ENCODE peak calls at places on chromosome 6, in six cellular contexts. U is OCI-LY7, B is left ventricle myocardium inferior, X is A549, A is AG04450, J is ascending aorta. L is an unnamed sample.

GRCh38 chr6:166381733-166382499 is 824 bp downstream of the MPC1 start:
- DNase-seq in U (peak), B (peak), X (peak), A (no peak), J (peak), L (peak)

GRCh38 chr6:105992315-105992961 is 93.7 kb upstream of the PRDM1 start:
- DNase-seq in U (peak), B (peak), X (peak), A (no peak), J (peak), L (peak)

GRCh38 chr6:157263146-157263545 is 60.2 kb downstream of the TMEM242 start:
- DNase-seq in U (no peak), B (no peak), X (no peak), A (no peak), J (no peak), L (no peak)

GRCh38 chr6:119978274-119978889 is 628.8 kb upstream of the MAN1A1 start:
- DNase-seq in U (peak), B (no peak), X (no peak), A (no peak), J (no peak), L (peak)

GRCh38 chr6:132391391-132392291 is 9.6 kb downstream of the MOXD1 start:
- DNase-seq in U (no peak), B (peak), X (no peak), A (peak), J (no peak), L (peak)

GRCh38 chr6:142944126-142945066 is 580 bp downstream of the HIVEP2 start:
- DNase-seq in U (peak), B (peak), X (peak), A (peak), J (peak), L (peak)

GRCh38 chr6:69680302-69680701 is 116.5 kb downstream of the LMBRD1 start:
- DNase-seq in U (no peak), B (no peak), X (no peak), A (no peak), J (no peak), L (no peak)

GRCh38 chr6:141562181-141562800 is 570.4 kb upstream of the GJE1 start:
- DNase-seq in U (no peak), B (peak), X (no peak), A (no peak), J (peak), L (no peak)

GRCh38 chr6:5141046-5141445 is 55.9 kb downstream of the PPP1R3G start:
- DNase-seq in U (no peak), B (no peak), X (no peak), A (no peak), J (no peak), L (no peak)

GRCh38 chr6:150456902-150457643 is 88.3 kb downstream of the IYD start:
- DNase-seq in U (no peak), B (no peak), X (no peak), A (no peak), J (no peak), L (no peak)

GRCh38 chr6:118993803-118994231 is 58.9 kb upstream of the MCM9 start:
- DNase-seq in U (no peak), B (no peak), X (no peak), A (no peak), J (no peak), L (no peak)

GRCh38 chr6:111610548-111611172 is 5.0 kb upstream of the TRAF3IP2 start:
- DNase-seq in U (no peak), B (no peak), X (no peak), A (no peak), J (no peak), L (no peak)

GRCh38 chr6:162964703-162965140 is 236.9 kb downstream of the PACRG start:
- DNase-seq in U (no peak), B (peak), X (no peak), A (peak), J (no peak), L (peak)

GRCh38 chr6:158290659-158291058 is 21.6 kb upstream of the TULP4 start:
- DNase-seq in U (peak), B (no peak), X (no peak), A (no peak), J (no peak), L (no peak)

GRCh38 chr6:73739097-73739496 is 43.1 kb downstream of the CD109 start:
- DNase-seq in U (peak), B (no peak), X (peak), A (peak), J (no peak), L (peak)

GRCh38 chr6:113447088-113447831 is 409.9 kb upstream of the MARCKS start:
- DNase-seq in U (no peak), B (no peak), X (no peak), A (peak), J (no peak), L (peak)

GRCh38 chr6:81806793-81807565 is 54.5 kb upstream of the TENT5A start:
- DNase-seq in U (no peak), B (no peak), X (no peak), A (no peak), J (no peak), L (peak)

GRCh38 chr6:53691252-53691651 is 25.7 kb upstream of the KLHL31 start:
- DNase-seq in U (no peak), B (no peak), X (no peak), A (no peak), J (no peak), L (no peak)

GRCh38 chr6:152096863-152097496 is 289.5 kb downstream of the ESR1 start:
- DNase-seq in U (no peak), B (no peak), X (no peak), A (peak), J (no peak), L (peak)

GRCh38 chr6:168934856-168935627 is 318.6 kb downstream of the THBS2 start:
- DNase-seq in U (no peak), B (no peak), X (no peak), A (no peak), J (no peak), L (no peak)

GRCh38 chr6:155771822-155772221 is 316.2 kb upstream of the NOX3 start:
- DNase-seq in U (peak), B (no peak), X (no peak), A (no peak), J (no peak), L (no peak)

GRCh38 chr6:117078624-117079023 is 186.7 kb upstream of the VGLL2 start:
- DNase-seq in U (no peak), B (no peak), X (no peak), A (no peak), J (no peak), L (no peak)

GRCh38 chr6:39755231-39755630 is 30.0 kb upstream of the KIF6 start:
- DNase-seq in U (no peak), B (no peak), X (no peak), A (no peak), J (no peak), L (no peak)

GRCh38 chr6:30828027-30828962 is 56.0 kb upstream of the DDR1 start:
- DNase-seq in U (peak), B (peak), X (peak), A (peak), J (peak), L (peak)

GRCh38 chr6:112744827-112745226 is 397.7 kb downstream of the RFPL4B start:
- DNase-seq in U (no peak), B (no peak), X (no peak), A (no peak), J (no peak), L (no peak)

GRCh38 chr6:36029464-36029863 is 1.9 kb downstream of the MAPK14 start:
- DNase-seq in U (no peak), B (no peak), X (no peak), A (peak), J (no peak), L (no peak)

GRCh38 chr6:11366934-11367637 is 134.6 kb upstream of the NEDD9 start:
- DNase-seq in U (no peak), B (no peak), X (no peak), A (no peak), J (no peak), L (no peak)

GRCh38 chr6:168377481-168377850 is 57.9 kb upstream of the DACT2 start:
- DNase-seq in U (no peak), B (peak), X (no peak), A (no peak), J (no peak), L (no peak)

GRCh38 chr6:38393986-38394385 is 245.7 kb downstream of the BTBD9 start:
- DNase-seq in U (no peak), B (no peak), X (no peak), A (no peak), J (no peak), L (no peak)

GRCh38 chr6:38149526-38149925 is 330.0 kb downstream of the ZFAND3 start:
- DNase-seq in U (no peak), B (no peak), X (no peak), A (no peak), J (no peak), L (no peak)

GRCh38 chr6:15207923-15208322 is 37.9 kb upstream of the JARID2 start:
- DNase-seq in U (no peak), B (no peak), X (no peak), A (no peak), J (no peak), L (no peak)

GRCh38 chr6:69775941-69776340 is 20.9 kb downstream of the LMBRD1 start:
- DNase-seq in U (no peak), B (no peak), X (no peak), A (no peak), J (no peak), L (no peak)

GRCh38 chr6:108250240-108250866 is 10.5 kb downstream of the SNX3 start:
- DNase-seq in U (peak), B (no peak), X (no peak), A (no peak), J (no peak), L (no peak)

GRCh38 chr6:169968541-169969270 is 217.3 kb downstream of the ERMARD start:
- DNase-seq in U (no peak), B (no peak), X (no peak), A (no peak), J (peak), L (no peak)

GRCh38 chr6:15522427-15522826 is 140.4 kb downstream of the DTNBP1 start:
- DNase-seq in U (no peak), B (no peak), X (no peak), A (no peak), J (peak), L (no peak)

GRCh38 chr6:52511572-52512151 is 65.2 kb downstream of the TRAM2 start:
- DNase-seq in U (no peak), B (no peak), X (no peak), A (no peak), J (no peak), L (no peak)

GRCh38 chr6:71321344-71321743 is 32.7 kb downstream of the OGFRL1 start:
- DNase-seq in U (no peak), B (no peak), X (no peak), A (no peak), J (no peak), L (no peak)

GRCh38 chr6:98037571-98037970 is 754.6 kb upstream of the MMS22L start:
- DNase-seq in U (no peak), B (no peak), X (no peak), A (no peak), J (no peak), L (no peak)

GRCh38 chr6:98039443-98039842 is 756.4 kb upstream of the MMS22L start:
- DNase-seq in U (no peak), B (no peak), X (no peak), A (no peak), J (no peak), L (no peak)

GRCh38 chr6:98041072-98041471 is 758.1 kb upstream of the MMS22L start:
- DNase-seq in U (no peak), B (no peak), X (no peak), A (no peak), J (no peak), L (no peak)

GRCh38 chr6:98041921-98042320 is 758.9 kb upstream of the MMS22L start:
- DNase-seq in U (no peak), B (no peak), X (no peak), A (no peak), J (no peak), L (no peak)

DNA sequence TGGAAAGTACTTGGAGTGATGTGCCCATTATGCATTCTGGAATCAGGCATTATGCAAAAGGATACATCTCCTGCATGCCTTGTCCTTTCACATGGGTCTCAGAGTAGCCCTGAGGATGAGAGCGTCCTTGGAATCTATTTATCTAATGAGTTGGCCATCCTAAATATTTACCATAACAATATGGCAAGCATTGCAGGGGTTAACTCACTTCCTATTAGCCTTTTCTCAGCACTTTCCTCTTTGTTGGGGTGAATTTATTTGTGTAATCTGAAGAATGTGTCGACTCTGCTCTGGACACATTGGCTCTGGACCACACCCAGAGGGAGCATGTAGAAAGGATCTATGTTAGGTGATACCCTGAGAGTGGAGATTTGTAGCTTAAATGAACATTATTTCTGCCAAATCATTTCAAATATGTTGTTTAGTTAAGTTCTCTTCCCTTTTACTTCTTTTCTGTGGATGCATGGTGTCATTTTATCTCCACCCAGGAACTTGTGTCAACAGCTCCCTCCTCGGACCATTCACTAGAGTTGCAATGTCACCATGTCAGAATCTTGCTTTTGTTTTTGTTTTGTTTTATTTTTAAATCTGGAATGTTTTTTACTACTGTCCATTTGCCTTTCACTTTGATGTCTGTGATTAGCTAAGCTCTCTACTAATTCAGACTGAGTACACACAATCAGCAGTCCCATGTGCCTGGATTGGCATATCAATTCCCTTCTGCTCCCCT is 757.0 kb upstream of the MMS22L start:
- DNase-seq in U (no peak), B (no peak), X (no peak), A (no peak), J (no peak), L (no peak)
- TF ChIP-seq CTCF in U (peak), B (peak), X (no peak), A (no peak), J (no peak), L (no peak)

GRCh38 chr6:41059569-41059968 is 6.6 kb downstream of the APOBEC2 start:
- DNase-seq in U (no peak), B (no peak), X (no peak), A (no peak), J (no peak), L (peak)
- H3K27ac ChIP-seq in U (no peak), B (peak), X (no peak), A (no peak), J (no peak), L (no peak)

GRCh38 chr6:107180114-107180513 is 64.8 kb upstream of the BEND3 start:
- DNase-seq in U (no peak), B (no peak), X (no peak), A (no peak), J (no peak), L (no peak)

GRCh38 chr6:107173779-107174178 is 58.5 kb upstream of the BEND3 start:
- DNase-seq in U (no peak), B (no peak), X (no peak), A (no peak), J (no peak), L (no peak)

GRCh38 chr6:107179004-107179403 is 63.7 kb upstream of the BEND3 start:
- DNase-seq in U (peak), B (no peak), X (no peak), A (no peak), J (no peak), L (no peak)
- TF ChIP-seq CTCF in U (peak), B (no peak), X (peak), A (peak), J (no peak), L (peak)

GRCh38 chr6:139888691-139889122 is 514.3 kb upstream of the CITED2 start:
- DNase-seq in U (no peak), B (no peak), X (no peak), A (no peak), J (no peak), L (no peak)
- H3K27ac ChIP-seq in U (no peak), B (no peak), X (no peak), A (no peak), J (no peak), L (no peak)

DNA sequence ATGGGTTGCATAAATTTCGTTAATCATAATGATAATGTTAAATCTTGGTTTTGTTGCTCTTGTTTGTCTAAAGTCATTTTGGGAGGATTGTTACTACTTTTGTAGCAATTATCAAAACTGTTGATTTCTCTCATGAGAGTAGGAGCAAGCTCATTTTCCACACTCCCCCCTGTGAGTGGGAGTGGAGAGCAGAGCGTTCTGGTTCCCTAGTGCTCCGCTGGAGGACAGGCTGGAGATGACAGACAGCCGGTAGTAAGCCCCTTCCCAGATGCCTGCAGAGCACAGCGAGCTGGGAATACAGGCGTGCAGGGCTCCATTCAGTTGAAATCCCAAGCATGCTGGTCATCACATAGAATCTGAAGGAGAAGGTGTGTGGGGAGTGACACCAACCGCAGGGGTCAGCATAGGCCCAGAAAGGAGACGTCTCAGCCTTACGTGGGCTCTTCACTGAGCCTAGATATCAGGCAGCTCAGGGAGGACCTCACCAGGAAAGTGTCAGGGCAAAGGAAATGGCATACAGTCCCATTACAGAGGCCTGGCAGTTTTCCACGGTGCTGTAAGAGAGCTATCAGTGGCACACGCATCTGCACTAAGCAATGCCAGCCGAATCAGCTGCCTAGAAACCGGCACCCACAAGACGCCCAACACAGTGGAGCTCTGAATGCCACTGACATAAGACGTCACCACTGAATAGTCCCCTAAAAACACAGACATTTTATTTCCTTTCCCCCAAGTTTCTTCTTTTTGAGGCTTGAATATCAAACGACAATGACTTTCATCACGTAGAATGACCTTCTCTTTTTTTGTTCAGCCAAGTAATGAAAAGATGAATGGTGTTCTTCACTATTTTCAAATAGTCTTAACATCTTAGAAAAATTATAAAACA is 89.2 kb upstream of the FOXQ1 start:
- DNase-seq in U (no peak), B (peak), X (no peak), A (no peak), J (no peak), L (no peak)
- TF ChIP-seq CTCF in U (no peak), B (no peak), X (no peak), A (no peak), J (no peak), L (no peak)

GRCh38 chr6:122845916-122846632 is 57.0 kb downstream of the SMPDL3A start:
- DNase-seq in U (no peak), B (no peak), X (no peak), A (no peak), J (no peak), L (no peak)
- H3K27ac ChIP-seq in U (no peak), B (no peak), X (no peak), A (no peak), J (no peak), L (no peak)

GRCh38 chr6:24864345-24864744 is 65.6 kb upstream of the ARMH2 start:
- DNase-seq in U (no peak), B (no peak), X (no peak), A (peak), J (no peak), L (no peak)

GRCh38 chr6:24865161-24865560 is 66.4 kb upstream of the ARMH2 start:
- DNase-seq in U (no peak), B (no peak), X (no peak), A (no peak), J (no peak), L (no peak)

GRCh38 chr6:24861934-24862333 is 63.2 kb upstream of the ARMH2 start:
- DNase-seq in U (peak), B (no peak), X (no peak), A (no peak), J (no peak), L (no peak)

GRCh38 chr6:24868765-24869164 is 67.0 kb downstream of the RIPOR2 start:
- DNase-seq in U (no peak), B (no peak), X (no peak), A (no peak), J (no peak), L (no peak)

GRCh38 chr6:24867104-24867703 is 68.5 kb upstream of the ARMH2 start:
- DNase-seq in U (no peak), B (no peak), X (no peak), A (no peak), J (no peak), L (no peak)
- TF ChIP-seq CTCF in U (peak), B (no peak), X (no peak), A (no peak), J (no peak), L (no peak)

GRCh38 chr6:136641873-136642465 is 91.7 kb upstream of the MAP7 start:
- DNase-seq in U (no peak), B (no peak), X (no peak), A (no peak), J (no peak), L (no peak)

GRCh38 chr6:136646377-136646776 is 96.2 kb upstream of the MAP7 start:
- DNase-seq in U (no peak), B (no peak), X (no peak), A (no peak), J (no peak), L (no peak)

GRCh38 chr6:136647363-136647763 is 97.1 kb upstream of the MAP7 start:
- DNase-seq in U (no peak), B (no peak), X (no peak), A (peak), J (peak), L (no peak)

GRCh38 chr6:136643850-136644596 is 93.8 kb upstream of the MAP7 start:
- DNase-seq in U (peak), B (peak), X (peak), A (peak), J (peak), L (peak)

GRCh38 chr6:136644597-136644952 is 94.4 kb upstream of the MAP7 start:
- DNase-seq in U (no peak), B (no peak), X (no peak), A (no peak), J (no peak), L (no peak)
- H3K27ac ChIP-seq in U (no peak), B (peak), X (no peak), A (no peak), J (peak), L (no peak)

DNA sequence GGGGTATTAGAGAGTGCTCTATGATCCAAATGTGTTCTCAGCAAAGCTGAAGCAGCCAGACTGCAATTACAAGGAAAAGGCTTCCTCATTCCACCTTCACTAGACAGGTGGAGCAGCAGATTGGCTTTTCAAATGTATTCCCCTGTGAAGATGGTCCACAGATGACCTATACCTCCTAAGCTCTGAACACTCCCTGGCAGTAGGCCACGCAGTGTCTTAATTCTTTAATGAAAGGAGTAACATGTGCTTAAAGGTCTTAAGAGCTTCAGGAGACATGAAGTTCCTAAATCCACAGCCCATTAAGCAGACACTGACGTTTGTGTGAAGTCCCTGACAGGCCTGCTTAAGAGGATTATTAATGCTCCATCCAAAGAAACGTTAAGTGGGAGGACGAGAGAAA is 138.9 kb upstream of the NUP153 start:
- DNase-seq in U (no peak), B (no peak), X (no peak), A (no peak), J (no peak), L (no peak)
- TF ChIP-seq CTCF in U (no peak), B (peak), X (no peak), A (no peak), J (no peak), L (no peak)

L was measured in RWPE1.